ENCODE peak calls at places on chromosomes 13 and 19, in eight cellular contexts. E is GM06990; C is fibroblast of lung; A is CD8-positive, alpha-beta T cell; X is GM12865; J is stomach; R is HCT116; T is left lung. P is an unnamed sample.

GRCh38 chr19:18634612-18635290 is 2.1 kb upstream of the KLHL26 start:
- DNase-seq in E (no peak), C (peak), A (no peak), X (no peak), J (no peak), R (no peak), T (no peak), P (peak)

GRCh38 chr19:4980838-4981680 is 12.1 kb downstream of the KDM4B start:
- DNase-seq in E (peak), C (no peak), A (no peak), X (no peak), J (no peak), R (no peak), T (no peak), P (no peak)

GRCh38 chr13:96053003-96053703 is at the start of gene UGGT2:
- DNase-seq in E (peak), C (peak), A (no peak), X (peak), J (peak), R (peak), T (peak), P (peak)

GRCh38 chr13:73767191-73767741 is 366.9 kb downstream of the KLF12 start:
- DNase-seq in E (no peak), C (peak), A (no peak), X (no peak), J (no peak), R (no peak), T (no peak), P (no peak)

GRCh38 chr19:28154077-28154476 is 1058.9 kb downstream of the UQCRFS1 start:
- DNase-seq in E (no peak), C (no peak), A (no peak), X (no peak), J (no peak), R (no peak), T (no peak), P (no peak)

GRCh38 chr13:110756268-110756667 is 42.8 kb downstream of the ING1 start:
- DNase-seq in E (no peak), C (peak), A (no peak), X (no peak), J (no peak), R (no peak), T (no peak), P (peak)

GRCh38 chr19:52069653-52070052 is 21.0 kb upstream of the ZNF432 start:
- DNase-seq in E (no peak), C (no peak), A (no peak), X (no peak), J (no peak), R (no peak), T (no peak), P (no peak)

GRCh38 chr13:27472941-27473340 is 22.6 kb upstream of the MTIF3 start:
- DNase-seq in E (no peak), C (no peak), A (no peak), X (no peak), J (no peak), R (no peak), T (no peak), P (no peak)

GRCh38 chr19:39047076-39047475 is 14.7 kb upstream of the FBXO27 start:
- DNase-seq in E (no peak), C (no peak), A (no peak), X (no peak), J (no peak), R (no peak), T (no peak), P (no peak)

GRCh38 chr19:39052846-39053245 is 20.5 kb upstream of the FBXO27 start:
- DNase-seq in E (no peak), C (no peak), A (no peak), X (no peak), J (no peak), R (no peak), T (no peak), P (no peak)

GRCh38 chr19:39054091-39054470 is 21.7 kb upstream of the FBXO27 start:
- DNase-seq in E (no peak), C (no peak), A (no peak), X (no peak), J (no peak), R (no peak), T (no peak), P (no peak)

GRCh38 chr19:39053276-39054090 is 21.1 kb upstream of the FBXO27 start:
- DNase-seq in E (no peak), C (no peak), A (no peak), X (no peak), J (peak), R (no peak), T (no peak), P (no peak)

GRCh38 chr19:39052243-39052746 is 19.9 kb upstream of the FBXO27 start:
- DNase-seq in E (peak), C (peak), A (peak), X (peak), J (peak), R (no peak), T (peak), P (peak)
- TF ChIP-seq CTCF in E (peak), C (peak), A (peak), X (peak), J (peak), R (peak), T (peak), P (peak)

GRCh38 chr13:113140677-113141590 is 17.5 kb upstream of the PROZ start:
- DNase-seq in E (no peak), C (no peak), A (no peak), X (no peak), J (peak), R (no peak), T (no peak), P (no peak)
- H3K4me3 ChIP-seq in E (no peak), C (no peak), A (no peak), X (no peak), J (no peak), R (no peak), T (no peak), P (no peak)

DNA sequence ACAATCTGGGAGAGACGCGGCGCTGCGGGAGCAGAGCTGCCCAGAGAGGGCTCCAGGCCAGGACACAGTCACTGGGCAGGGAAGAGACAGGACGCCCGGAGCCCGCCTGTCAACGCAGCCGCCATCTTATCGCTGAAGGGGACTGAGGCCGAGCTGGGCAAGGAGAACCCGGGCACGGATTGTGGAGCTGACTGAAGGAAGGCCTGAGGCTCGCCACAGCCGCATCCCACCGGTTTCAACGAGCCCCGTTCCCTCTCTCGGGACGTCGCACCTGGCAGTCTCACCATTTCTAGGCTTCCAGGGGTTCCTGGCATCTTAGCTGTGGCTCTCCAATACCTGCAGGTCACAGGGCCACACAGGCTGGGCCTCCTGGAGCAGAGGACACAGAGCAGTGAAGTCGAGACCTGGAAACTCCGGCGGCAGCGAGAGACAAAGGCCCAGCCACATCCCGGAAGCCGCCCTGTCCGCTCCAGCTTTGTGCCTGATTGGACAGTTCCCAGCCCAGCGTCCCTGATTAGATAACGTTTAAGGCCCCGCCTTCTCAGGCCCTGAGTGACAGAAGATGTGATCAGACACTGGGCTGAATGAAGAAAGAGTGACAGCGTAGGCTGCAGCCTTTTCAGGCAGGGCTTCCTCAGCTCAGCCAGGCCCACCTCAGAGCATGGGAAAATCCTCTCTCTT is at the start of gene ZNF91:
- DNase-seq in E (peak), C (peak), A (peak), X (peak), J (peak), R (peak), T (peak), P (peak)
- TF ChIP-seq CTCF in E (no peak), C (no peak), A (no peak), X (no peak), J (no peak), R (no peak), T (no peak), P (no peak)

DNA sequence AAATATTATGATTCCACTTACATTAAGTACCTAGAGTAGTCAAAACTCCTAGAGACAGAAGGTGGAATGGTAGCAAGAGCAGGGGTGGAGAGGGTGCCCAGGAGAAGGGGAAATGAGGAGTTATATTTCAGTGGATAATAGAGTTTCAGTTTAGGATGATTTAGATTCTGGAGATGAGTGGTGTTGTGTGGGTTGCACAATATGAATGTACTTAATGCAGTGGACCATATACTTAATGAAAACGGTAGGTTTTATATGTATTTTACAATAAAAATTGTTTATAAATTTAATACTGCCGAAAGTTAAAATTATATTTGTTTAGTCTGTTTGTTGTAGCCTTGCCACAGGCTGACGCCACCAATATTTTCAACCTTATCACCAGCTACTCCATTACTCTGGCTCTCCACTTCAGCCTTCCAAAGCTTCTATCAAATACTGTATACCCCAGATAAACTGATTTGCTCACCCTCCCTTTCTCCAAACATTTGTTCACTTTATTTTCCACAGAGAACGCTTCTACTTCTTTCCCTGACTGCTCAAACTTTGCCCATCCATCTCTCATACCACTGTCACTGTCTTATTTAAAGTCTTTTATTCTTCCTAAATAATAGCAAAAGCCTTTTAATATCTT is 1.4 kb upstream of the RBM26 start:
- DNase-seq in E (no peak), C (no peak), A (no peak), X (no peak), J (no peak), R (no peak), T (no peak), P (no peak)
- H3K4me3 ChIP-seq in E (peak), C (no peak), A (no peak), X (peak), J (no peak), R (peak), T (peak), P (no peak)

GRCh38 chr13:30857018-30857417 is 49.1 kb upstream of the MEDAG start:
- DNase-seq in E (no peak), C (no peak), A (no peak), X (no peak), J (no peak), R (no peak), T (no peak), P (no peak)
- TF ChIP-seq CTCF in E (no peak), C (peak), A (no peak), X (no peak), J (no peak), R (no peak), T (no peak), P (no peak)

GRCh38 chr19:16332991-16333624 is 8.5 kb downstream of the KLF2 start:
- DNase-seq in E (no peak), C (no peak), A (no peak), X (no peak), J (no peak), R (no peak), T (no peak), P (no peak)

GRCh38 chr19:16336571-16336970 is 11.9 kb downstream of the KLF2 start:
- DNase-seq in E (no peak), C (peak), A (no peak), X (no peak), J (no peak), R (no peak), T (no peak), P (peak)

GRCh38 chr19:16335226-16335625 is 10.6 kb downstream of the KLF2 start:
- DNase-seq in E (no peak), C (no peak), A (no peak), X (no peak), J (no peak), R (no peak), T (no peak), P (no peak)

GRCh38 chr19:16330811-16331690 is 6.4 kb downstream of the KLF2 start:
- DNase-seq in E (no peak), C (no peak), A (no peak), X (no peak), J (no peak), R (no peak), T (no peak), P (peak)

GRCh38 chr19:16334421-16334820 is 9.8 kb downstream of the KLF2 start:
- DNase-seq in E (no peak), C (no peak), A (no peak), X (no peak), J (no peak), R (no peak), T (no peak), P (peak)
- H3K4me3 ChIP-seq in E (no peak), C (no peak), A (no peak), X (no peak), J (no peak), R (no peak), T (no peak), P (no peak)

P was measured in cardiac fibroblast.